ENCODE peak calls at places on chromosomes 12 and 14, in five cellular contexts. One of them, this sample, is unnamed.

GRCh38 chr14:51507556-51508511 is 143.9 kb upstream of the FRMD6 start:
- DNase-seq in effector memory CD4-positive, alpha-beta T cell: no peak
- DNase-seq in mesendoderm: no peak
- DNase-seq in lower lobe of right lung: no peak
- DNase-seq in substantia nigra: peak
- DNase-seq in this sample: peak

GRCh38 chr12:88896958-88897357 is 316.7 kb upstream of the KITLG start:
- DNase-seq in effector memory CD4-positive, alpha-beta T cell: no peak
- DNase-seq in mesendoderm: peak
- DNase-seq in lower lobe of right lung: no peak
- DNase-seq in substantia nigra: no peak
- DNase-seq in this sample: no peak

GRCh38 chr14:23376477-23377200 is at the start of gene CMTM5:
- DNase-seq in effector memory CD4-positive, alpha-beta T cell: no peak
- DNase-seq in mesendoderm: peak
- DNase-seq in lower lobe of right lung: no peak
- DNase-seq in substantia nigra: peak
- DNase-seq in this sample: peak

GRCh38 chr12:105882404-105882803 is 256.4 kb downstream of the NUAK1 start:
- DNase-seq in effector memory CD4-positive, alpha-beta T cell: no peak
- DNase-seq in mesendoderm: peak
- DNase-seq in lower lobe of right lung: no peak
- DNase-seq in substantia nigra: no peak
- DNase-seq in this sample: peak

GRCh38 chr12:55492078-55492477 is at the start of gene OR6C68:
- DNase-seq in effector memory CD4-positive, alpha-beta T cell: no peak
- DNase-seq in mesendoderm: no peak
- DNase-seq in lower lobe of right lung: no peak
- DNase-seq in substantia nigra: no peak
- DNase-seq in this sample: no peak

GRCh38 chr12:116076399-116076798 is 201.1 kb downstream of the MED13L start:
- DNase-seq in effector memory CD4-positive, alpha-beta T cell: no peak
- DNase-seq in mesendoderm: no peak
- DNase-seq in lower lobe of right lung: no peak
- DNase-seq in substantia nigra: no peak
- DNase-seq in this sample: no peak

GRCh38 chr14:59254146-59254910 is 65.9 kb downstream of the DAAM1 start:
- DNase-seq in effector memory CD4-positive, alpha-beta T cell: no peak
- DNase-seq in mesendoderm: peak
- DNase-seq in lower lobe of right lung: peak
- DNase-seq in substantia nigra: no peak
- DNase-seq in this sample: no peak

GRCh38 chr12:25983625-25984024 is 25.1 kb downstream of the RASSF8 start:
- DNase-seq in effector memory CD4-positive, alpha-beta T cell: no peak
- DNase-seq in mesendoderm: no peak
- DNase-seq in lower lobe of right lung: no peak
- DNase-seq in substantia nigra: no peak
- DNase-seq in this sample: no peak

GRCh38 chr12:107115119-107115518 is 21.8 kb upstream of the CRY1 start:
- DNase-seq in effector memory CD4-positive, alpha-beta T cell: no peak
- DNase-seq in mesendoderm: no peak
- DNase-seq in lower lobe of right lung: no peak
- DNase-seq in substantia nigra: no peak
- DNase-seq in this sample: no peak

GRCh38 chr14:86673523-86673969 is 1143.6 kb downstream of the FLRT2 start:
- DNase-seq in effector memory CD4-positive, alpha-beta T cell: no peak
- DNase-seq in mesendoderm: peak
- DNase-seq in lower lobe of right lung: no peak
- DNase-seq in substantia nigra: no peak
- DNase-seq in this sample: no peak

GRCh38 chr12:51884676-51885229 is 3.1 kb upstream of the ANKRD33 start:
- DNase-seq in effector memory CD4-positive, alpha-beta T cell: no peak
- DNase-seq in mesendoderm: peak
- DNase-seq in lower lobe of right lung: no peak
- DNase-seq in substantia nigra: no peak
- DNase-seq in this sample: no peak

GRCh38 chr12:75982974-75983660 is 48.5 kb downstream of the PHLDA1 start:
- DNase-seq in effector memory CD4-positive, alpha-beta T cell: no peak
- DNase-seq in mesendoderm: no peak
- DNase-seq in lower lobe of right lung: no peak
- DNase-seq in substantia nigra: no peak
- DNase-seq in this sample: no peak

GRCh38 chr14:85248881-85249635 is 280.9 kb upstream of the FLRT2 start:
- DNase-seq in effector memory CD4-positive, alpha-beta T cell: no peak
- DNase-seq in mesendoderm: peak
- DNase-seq in lower lobe of right lung: no peak
- DNase-seq in substantia nigra: no peak
- DNase-seq in this sample: no peak

GRCh38 chr12:24979286-24979685 is 30.4 kb upstream of the BCAT1 start:
- DNase-seq in effector memory CD4-positive, alpha-beta T cell: no peak
- DNase-seq in mesendoderm: no peak
- DNase-seq in lower lobe of right lung: no peak
- DNase-seq in substantia nigra: no peak
- DNase-seq in this sample: no peak

GRCh38 chr14:59832663-59833294 is 37.8 kb downstream of the RTN1 start:
- DNase-seq in effector memory CD4-positive, alpha-beta T cell: no peak
- DNase-seq in mesendoderm: no peak
- DNase-seq in lower lobe of right lung: no peak
- DNase-seq in substantia nigra: no peak
- DNase-seq in this sample: no peak

GRCh38 chr14:31950760-31951637 is 126.1 kb upstream of the ARHGAP5 start:
- DNase-seq in effector memory CD4-positive, alpha-beta T cell: no peak
- DNase-seq in mesendoderm: peak
- DNase-seq in lower lobe of right lung: no peak
- DNase-seq in substantia nigra: no peak
- DNase-seq in this sample: peak

DNA sequence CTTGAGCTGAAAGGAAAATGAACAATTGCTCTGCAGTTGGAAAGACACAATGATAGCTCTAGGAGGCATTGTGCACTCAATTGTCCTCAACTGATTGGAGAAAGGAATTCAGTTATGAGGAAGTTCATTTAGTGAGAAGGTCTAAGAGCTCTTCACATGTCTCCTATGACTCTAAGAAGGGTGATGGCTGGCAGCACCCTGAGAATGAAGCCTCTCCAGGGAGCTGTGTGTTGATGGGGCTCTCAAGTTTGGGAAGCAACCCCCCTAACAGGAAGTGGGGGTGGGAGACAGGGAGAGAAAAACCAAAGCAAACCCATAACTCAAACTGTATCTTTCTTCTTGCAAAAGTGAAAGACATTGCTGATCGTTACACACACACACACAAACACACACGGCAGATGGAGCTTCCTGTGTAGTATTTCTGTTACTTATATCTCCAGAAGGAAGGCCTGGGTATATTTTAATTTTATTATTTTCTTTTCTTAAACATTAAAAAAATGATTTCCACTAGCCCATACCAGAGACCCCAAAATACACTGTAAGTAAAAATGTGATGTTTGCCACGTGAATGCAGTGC is 21.2 kb downstream of the CHST11 start:
- DNase-seq in effector memory CD4-positive, alpha-beta T cell: no peak
- DNase-seq in mesendoderm: no peak
- DNase-seq in lower lobe of right lung: no peak
- DNase-seq in substantia nigra: no peak
- DNase-seq in this sample: no peak
- H3K27ac ChIP-seq in effector memory CD4-positive, alpha-beta T cell: peak
- H3K27ac ChIP-seq in mesendoderm: no peak
- H3K27ac ChIP-seq in lower lobe of right lung: peak
- H3K27ac ChIP-seq in substantia nigra: no peak
- H3K27ac ChIP-seq in this sample: no peak

GRCh38 chr12:129589503-129589902 is 314.3 kb downstream of the TMEM132D start:
- DNase-seq in effector memory CD4-positive, alpha-beta T cell: no peak
- DNase-seq in mesendoderm: no peak
- DNase-seq in lower lobe of right lung: no peak
- DNase-seq in substantia nigra: no peak
- DNase-seq in this sample: no peak

DNA sequence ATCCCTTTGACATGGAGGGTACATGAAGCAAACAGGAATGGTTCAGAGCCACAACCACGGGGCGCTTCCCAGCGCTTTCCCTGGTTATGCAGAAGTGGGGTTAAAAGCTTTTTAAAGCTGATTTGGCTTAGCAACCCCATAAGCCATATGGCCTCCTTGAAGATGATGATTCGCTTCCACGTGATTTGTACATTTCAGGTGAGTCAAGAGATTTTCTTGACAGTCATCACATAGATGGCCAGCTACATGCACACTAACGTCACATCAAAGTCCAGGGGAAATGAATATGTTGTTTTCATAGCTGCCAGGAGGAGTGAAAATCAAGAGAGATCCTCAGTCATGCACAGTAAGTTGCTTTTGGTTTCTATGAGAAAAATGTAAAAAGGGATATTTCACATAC is 309.7 kb downstream of the TMEM132D start:
- DNase-seq in effector memory CD4-positive, alpha-beta T cell: no peak
- DNase-seq in mesendoderm: no peak
- DNase-seq in lower lobe of right lung: no peak
- DNase-seq in substantia nigra: no peak
- DNase-seq in this sample: no peak
- H3K27ac ChIP-seq in effector memory CD4-positive, alpha-beta T cell: no peak
- H3K27ac ChIP-seq in mesendoderm: no peak
- H3K27ac ChIP-seq in lower lobe of right lung: no peak
- H3K27ac ChIP-seq in substantia nigra: no peak
- H3K27ac ChIP-seq in this sample: no peak

GRCh38 chr14:90298230-90298629 is 33.5 kb downstream of the NRDE2 start:
- DNase-seq in effector memory CD4-positive, alpha-beta T cell: no peak
- DNase-seq in mesendoderm: no peak
- DNase-seq in lower lobe of right lung: no peak
- DNase-seq in substantia nigra: no peak
- DNase-seq in this sample: no peak

GRCh38 chr14:90300649-90301048 is 31.1 kb downstream of the NRDE2 start:
- DNase-seq in effector memory CD4-positive, alpha-beta T cell: no peak
- DNase-seq in mesendoderm: peak
- DNase-seq in lower lobe of right lung: no peak
- DNase-seq in substantia nigra: no peak
- DNase-seq in this sample: no peak

GRCh38 chr14:90301122-90301521 is 30.6 kb downstream of the NRDE2 start:
- DNase-seq in effector memory CD4-positive, alpha-beta T cell: no peak
- DNase-seq in mesendoderm: no peak
- DNase-seq in lower lobe of right lung: no peak
- DNase-seq in substantia nigra: no peak
- DNase-seq in this sample: no peak

GRCh38 chr14:90301580-90302181 is 30.1 kb downstream of the NRDE2 start:
- DNase-seq in effector memory CD4-positive, alpha-beta T cell: no peak
- DNase-seq in mesendoderm: peak
- DNase-seq in lower lobe of right lung: no peak
- DNase-seq in substantia nigra: no peak
- DNase-seq in this sample: peak

GRCh38 chr14:90299408-90299807 is 32.3 kb downstream of the NRDE2 start:
- DNase-seq in effector memory CD4-positive, alpha-beta T cell: no peak
- DNase-seq in mesendoderm: no peak
- DNase-seq in lower lobe of right lung: peak
- DNase-seq in substantia nigra: no peak
- DNase-seq in this sample: no peak
- H3K27ac ChIP-seq in effector memory CD4-positive, alpha-beta T cell: no peak
- H3K27ac ChIP-seq in mesendoderm: no peak
- H3K27ac ChIP-seq in lower lobe of right lung: no peak
- H3K27ac ChIP-seq in substantia nigra: no peak
- H3K27ac ChIP-seq in this sample: no peak

DNA sequence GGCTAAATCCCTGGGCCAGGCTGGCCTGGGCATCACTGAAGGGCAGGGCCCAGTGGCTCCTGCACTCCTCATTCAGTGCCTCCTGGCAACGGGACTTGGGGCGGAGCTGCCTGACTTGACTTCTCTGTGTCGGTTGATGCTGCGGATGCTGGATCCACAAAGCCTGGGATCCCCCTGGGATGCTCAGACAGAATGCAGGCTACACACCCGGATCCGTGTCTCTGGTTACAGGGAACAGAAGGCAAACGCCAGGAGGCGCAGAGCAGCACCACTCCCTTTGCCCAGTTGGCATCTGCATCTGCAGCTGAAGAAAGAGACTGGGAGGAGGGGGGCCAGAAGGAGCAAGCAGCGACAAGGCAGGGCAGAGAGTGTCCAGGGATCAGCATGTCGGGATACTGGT is 154.5 kb upstream of the FKBP4 start:
- DNase-seq in effector memory CD4-positive, alpha-beta T cell: no peak
- DNase-seq in mesendoderm: no peak
- DNase-seq in lower lobe of right lung: no peak
- DNase-seq in substantia nigra: no peak
- DNase-seq in this sample: no peak
- H3K27ac ChIP-seq in effector memory CD4-positive, alpha-beta T cell: no peak
- H3K27ac ChIP-seq in mesendoderm: no peak
- H3K27ac ChIP-seq in lower lobe of right lung: no peak
- H3K27ac ChIP-seq in substantia nigra: no peak
- H3K27ac ChIP-seq in this sample: no peak

GRCh38 chr12:65169311-65170244 is at the start of gene LEMD3:
- DNase-seq in effector memory CD4-positive, alpha-beta T cell: peak
- DNase-seq in mesendoderm: peak
- DNase-seq in lower lobe of right lung: peak
- DNase-seq in substantia nigra: peak
- DNase-seq in this sample: peak

GRCh38 chr12:65171870-65172269 is 2.5 kb downstream of the LEMD3 start:
- DNase-seq in effector memory CD4-positive, alpha-beta T cell: no peak
- DNase-seq in mesendoderm: peak
- DNase-seq in lower lobe of right lung: no peak
- DNase-seq in substantia nigra: no peak
- DNase-seq in this sample: no peak

GRCh38 chr12:65170245-65170881 is 980 bp downstream of the LEMD3 start:
- DNase-seq in effector memory CD4-positive, alpha-beta T cell: peak
- DNase-seq in mesendoderm: peak
- DNase-seq in lower lobe of right lung: peak
- DNase-seq in substantia nigra: peak
- DNase-seq in this sample: peak

GRCh38 chr12:65171073-65171472 is 1.7 kb downstream of the LEMD3 start:
- DNase-seq in effector memory CD4-positive, alpha-beta T cell: no peak
- DNase-seq in mesendoderm: no peak
- DNase-seq in lower lobe of right lung: no peak
- DNase-seq in substantia nigra: no peak
- DNase-seq in this sample: no peak

DNA sequence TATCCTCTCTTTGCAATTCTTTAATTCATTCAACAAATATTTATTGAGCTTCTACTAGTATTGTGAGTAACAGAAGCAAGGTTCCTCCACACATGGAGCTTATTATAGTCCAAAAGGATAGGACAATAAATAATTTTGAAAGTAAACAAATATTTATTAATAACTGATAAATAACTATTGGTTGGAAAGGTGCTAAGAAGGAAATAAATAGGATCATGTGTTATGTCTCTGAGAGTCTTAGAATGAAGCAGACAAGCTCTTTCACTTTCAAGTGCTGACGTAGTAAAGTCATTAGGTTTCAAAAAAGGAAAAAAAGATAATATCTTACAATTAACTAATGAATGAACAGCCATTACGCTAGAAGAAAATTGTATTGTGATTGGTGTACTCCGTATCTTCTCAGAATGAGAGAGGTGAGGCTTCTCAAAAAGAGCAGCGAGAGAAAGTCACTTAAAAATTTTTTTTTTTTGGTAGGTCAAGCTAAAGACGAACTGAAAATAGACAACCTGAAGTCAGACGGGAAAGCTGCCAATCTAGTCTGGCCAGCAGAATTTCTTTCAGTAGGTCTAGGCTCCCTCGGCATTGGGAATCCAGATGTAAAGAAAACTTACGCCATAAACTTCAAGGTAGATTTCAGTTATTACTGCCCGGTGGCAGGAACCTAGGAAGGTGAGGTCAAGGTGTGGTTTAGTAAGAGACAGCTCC is 625 bp upstream of the LEMD3 start:
- DNase-seq in effector memory CD4-positive, alpha-beta T cell: no peak
- DNase-seq in mesendoderm: no peak
- DNase-seq in lower lobe of right lung: no peak
- DNase-seq in substantia nigra: no peak
- DNase-seq in this sample: no peak
- H3K27ac ChIP-seq in effector memory CD4-positive, alpha-beta T cell: peak
- H3K27ac ChIP-seq in mesendoderm: no peak
- H3K27ac ChIP-seq in lower lobe of right lung: peak
- H3K27ac ChIP-seq in substantia nigra: peak
- H3K27ac ChIP-seq in this sample: no peak